ENCODE peak calls at places on chromosome 21, in four cellular contexts. One of them, this sample, is unnamed.

GRCh38 chr21:36087362-36088138 is 17.7 kb downstream of the CBR1 start:
- DNase-seq in tibial nerve: no peak
- DNase-seq in IMR-90: peak; percentile 23
- DNase-seq in adrenal gland: peak; percentile 46
- DNase-seq in this sample: no peak

GRCh38 chr21:16330340-16331319 is 600.8 kb downstream of the USP25 start:
- DNase-seq in tibial nerve: peak; percentile 88
- DNase-seq in IMR-90: peak; percentile 75
- DNase-seq in adrenal gland: peak; percentile 32
- DNase-seq in this sample: no peak

GRCh38 chr21:29078884-29079765 is 5.7 kb upstream of the CCT8 start:
- DNase-seq in tibial nerve: peak; percentile 40
- DNase-seq in IMR-90: no peak
- DNase-seq in adrenal gland: peak; percentile 58
- DNase-seq in this sample: no peak

GRCh38 chr21:45281411-45282282 is 6.0 kb downstream of the POFUT2 start:
- DNase-seq in tibial nerve: no peak
- DNase-seq in IMR-90: no peak
- DNase-seq in adrenal gland: peak; percentile 5
- DNase-seq in this sample: peak; percentile 71

GRCh38 chr21:28598214-28598613 is 394.5 kb downstream of the LTN1 start:
- DNase-seq in tibial nerve: no peak
- DNase-seq in IMR-90: no peak
- DNase-seq in adrenal gland: no peak
- DNase-seq in this sample: no peak

GRCh38 chr21:38768385-38769071 is 37.2 kb upstream of the ETS2 start:
- DNase-seq in tibial nerve: no peak
- DNase-seq in IMR-90: peak; percentile 100
- DNase-seq in adrenal gland: no peak
- DNase-seq in this sample: no peak

GRCh38 chr21:41170442-41170841 is 2.5 kb downstream of the BACE2 start:
- DNase-seq in tibial nerve: peak; percentile 18
- DNase-seq in IMR-90: peak; percentile 34
- DNase-seq in adrenal gland: no peak
- DNase-seq in this sample: no peak

GRCh38 chr21:31557421-31557955 is 102.0 kb upstream of the SOD1 start:
- DNase-seq in tibial nerve: no peak
- DNase-seq in IMR-90: no peak
- DNase-seq in adrenal gland: no peak
- DNase-seq in this sample: peak; percentile 76

GRCh38 chr21:45381036-45381787 is 23.8 kb upstream of the COL18A1 start:
- DNase-seq in tibial nerve: no peak
- DNase-seq in IMR-90: no peak
- DNase-seq in adrenal gland: no peak
- DNase-seq in this sample: peak; percentile 49

GRCh38 chr21:44485254-44485793 is 30.0 kb downstream of the LRRC3 start:
- DNase-seq in tibial nerve: peak; percentile 17
- DNase-seq in IMR-90: peak; percentile 8
- DNase-seq in adrenal gland: peak; percentile 24
- DNase-seq in this sample: peak; percentile 79

GRCh38 chr21:31354604-31355443 is 10.8 kb upstream of the TIAM1 start:
- DNase-seq in tibial nerve: no peak
- DNase-seq in IMR-90: peak; percentile 87
- DNase-seq in adrenal gland: peak; percentile 73
- DNase-seq in this sample: no peak

DNA sequence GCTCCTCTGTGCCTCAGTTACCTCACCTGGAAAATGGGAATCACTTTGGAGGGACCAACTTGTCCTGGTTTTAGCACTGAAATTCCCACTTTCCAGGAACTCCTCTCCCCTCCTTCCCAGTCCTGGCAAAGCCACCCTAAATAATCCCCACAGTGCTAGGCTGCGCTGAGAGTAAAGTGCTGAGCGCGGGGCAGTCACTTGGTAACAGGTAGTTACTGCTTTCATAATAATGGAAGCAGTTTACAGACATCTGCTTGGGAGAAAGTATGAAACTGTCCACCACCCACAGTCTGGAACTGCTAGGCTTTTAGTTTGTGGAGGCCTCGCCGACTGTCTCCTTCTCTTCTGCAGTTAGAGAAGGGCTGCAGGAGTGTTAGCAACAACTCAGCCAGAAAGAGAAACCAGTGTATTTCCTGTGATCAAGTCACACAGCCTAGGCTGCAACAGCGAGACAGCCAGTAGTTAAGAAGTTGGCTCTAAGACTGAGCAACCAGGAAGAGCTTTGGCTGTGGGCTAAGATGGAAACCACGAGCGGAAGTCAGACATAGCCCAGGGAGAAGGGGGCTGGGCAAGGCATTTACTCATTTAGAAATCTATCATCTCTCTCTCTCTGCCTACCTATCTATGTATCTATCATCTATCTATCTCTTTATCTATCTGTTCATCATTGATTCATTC is 30.8 kb upstream of the ABCG1 start:
- DNase-seq in tibial nerve: peak; percentile 43
- DNase-seq in IMR-90: no peak
- DNase-seq in adrenal gland: no peak
- DNase-seq in this sample: peak; percentile 87
- H3K4me3 ChIP-seq in tibial nerve: no peak overlapping the region
- H3K4me3 ChIP-seq in IMR-90: no peak overlapping the region
- H3K4me3 ChIP-seq in adrenal gland: no peak overlapping the region
- H3K4me3 ChIP-seq in this sample: no peak overlapping the region

GRCh38 chr21:37564924-37565529 is 198.5 kb downstream of the DYRK1A start:
- DNase-seq in tibial nerve: no peak
- DNase-seq in IMR-90: peak; percentile 15
- DNase-seq in adrenal gland: peak; percentile 67
- DNase-seq in this sample: no peak

GRCh38 chr21:37563641-37564340 is 197.2 kb downstream of the DYRK1A start:
- DNase-seq in tibial nerve: peak; percentile 81
- DNase-seq in IMR-90: peak; percentile 92
- DNase-seq in adrenal gland: peak; percentile 96
- DNase-seq in this sample: peak; percentile 99

GRCh38 chr21:37562920-37563640 is 196.5 kb downstream of the DYRK1A start:
- DNase-seq in tibial nerve: peak; percentile 21
- DNase-seq in IMR-90: no peak
- DNase-seq in adrenal gland: peak; percentile 53
- DNase-seq in this sample: peak; percentile 85

GRCh38 chr21:37565530-37566223 is 199.1 kb downstream of the DYRK1A start:
- DNase-seq in tibial nerve: no peak
- DNase-seq in IMR-90: peak; percentile 37
- DNase-seq in adrenal gland: no peak
- DNase-seq in this sample: no peak

GRCh38 chr21:37564341-37564923 is 197.9 kb downstream of the DYRK1A start:
- DNase-seq in tibial nerve: peak; percentile 55
- DNase-seq in IMR-90: peak; percentile 100
- DNase-seq in adrenal gland: peak; percentile 98
- DNase-seq in this sample: peak; percentile 89
- TF ChIP-seq POLR2A in tibial nerve: no peak
- TF ChIP-seq POLR2A in IMR-90: no peak
- TF ChIP-seq POLR2A in adrenal gland: peak; percentile 39
- TF ChIP-seq POLR2A in this sample: no peak

DNA sequence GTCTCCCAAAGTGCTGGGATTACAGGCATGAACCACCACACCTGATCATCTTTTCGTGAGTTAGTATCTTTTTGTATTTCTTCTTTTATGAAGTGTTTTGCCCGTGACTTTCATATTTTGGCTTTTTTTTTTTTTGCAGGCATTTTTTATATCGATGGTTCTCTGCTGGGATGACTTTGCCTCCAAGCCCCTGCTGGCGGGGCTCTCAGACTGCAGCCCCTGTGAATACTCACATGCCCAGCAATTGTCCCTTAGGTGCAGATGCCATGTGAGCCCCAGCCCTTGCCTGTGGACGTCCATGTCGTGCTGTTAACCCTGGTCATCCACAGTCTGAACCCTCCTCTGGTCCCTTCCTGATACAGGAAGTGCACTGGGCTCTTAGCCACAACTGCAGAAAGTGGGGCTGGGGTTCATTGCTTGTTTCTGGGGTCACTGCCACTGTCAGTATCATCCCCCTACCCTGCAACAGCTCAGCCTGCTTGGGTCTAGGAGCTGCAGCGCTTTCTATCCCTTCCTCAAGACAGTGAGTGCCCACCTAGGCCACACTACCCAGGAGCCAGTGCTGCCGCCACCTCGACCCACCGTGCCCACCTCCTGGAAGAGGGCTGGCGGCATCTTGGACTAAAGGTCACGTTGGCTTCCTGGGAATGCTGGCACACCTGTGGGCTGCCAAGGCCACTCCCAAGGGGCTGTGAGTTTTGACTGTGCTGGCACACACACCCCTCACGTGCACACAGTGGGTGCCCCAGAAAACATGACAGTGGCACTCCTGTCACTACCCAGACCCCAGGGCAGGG is 21.9 kb downstream of the CRYAA start:
- DNase-seq in tibial nerve: peak; percentile 2
- DNase-seq in IMR-90: no peak
- DNase-seq in adrenal gland: no peak
- DNase-seq in this sample: peak; percentile 41
- H3K4me3 ChIP-seq in tibial nerve: no peak overlapping the region
- H3K4me3 ChIP-seq in IMR-90: no peak overlapping the region
- H3K4me3 ChIP-seq in adrenal gland: no peak overlapping the region
- H3K4me3 ChIP-seq in this sample: no peak overlapping the region

GRCh38 chr21:21148009-21148408 is 149.8 kb downstream of the NCAM2 start:
- DNase-seq in tibial nerve: no peak
- DNase-seq in IMR-90: no peak
- DNase-seq in adrenal gland: no peak
- DNase-seq in this sample: no peak
- TF ChIP-seq POLR2A in tibial nerve: no peak
- TF ChIP-seq POLR2A in IMR-90: no peak
- TF ChIP-seq POLR2A in adrenal gland: no peak
- TF ChIP-seq POLR2A in this sample: no peak

GRCh38 chr21:26840912-26841311 is 4.3 kb downstream of the ADAMTS1 start:
- DNase-seq in tibial nerve: peak; percentile 34
- DNase-seq in IMR-90: peak; percentile 76
- DNase-seq in adrenal gland: no peak
- DNase-seq in this sample: no peak

GRCh38 chr21:26840206-26840605 is 5.0 kb downstream of the ADAMTS1 start:
- DNase-seq in tibial nerve: no peak
- DNase-seq in IMR-90: no peak
- DNase-seq in adrenal gland: no peak
- DNase-seq in this sample: peak; percentile 76

GRCh38 chr21:26843912-26844257 is 1.3 kb downstream of the ADAMTS1 start:
- DNase-seq in tibial nerve: no peak
- DNase-seq in IMR-90: peak; percentile 55
- DNase-seq in adrenal gland: no peak
- DNase-seq in this sample: no peak

GRCh38 chr21:26842976-26843911 is 2.0 kb downstream of the ADAMTS1 start:
- DNase-seq in tibial nerve: peak; percentile 94
- DNase-seq in IMR-90: peak; percentile 96
- DNase-seq in adrenal gland: peak; percentile 90
- DNase-seq in this sample: peak; percentile 80

GRCh38 chr21:26842300-26842699 is 2.9 kb downstream of the ADAMTS1 start:
- DNase-seq in tibial nerve: no peak
- DNase-seq in IMR-90: peak; percentile 64
- DNase-seq in adrenal gland: no peak
- DNase-seq in this sample: no peak
- H3K4me3 ChIP-seq in tibial nerve: peak overlapping the region; percentile 97
- H3K4me3 ChIP-seq in IMR-90: peak overlapping the region; percentile 97
- H3K4me3 ChIP-seq in adrenal gland: peak overlapping the region; percentile 8
- H3K4me3 ChIP-seq in this sample: peak overlapping the region; percentile 78

DNA sequence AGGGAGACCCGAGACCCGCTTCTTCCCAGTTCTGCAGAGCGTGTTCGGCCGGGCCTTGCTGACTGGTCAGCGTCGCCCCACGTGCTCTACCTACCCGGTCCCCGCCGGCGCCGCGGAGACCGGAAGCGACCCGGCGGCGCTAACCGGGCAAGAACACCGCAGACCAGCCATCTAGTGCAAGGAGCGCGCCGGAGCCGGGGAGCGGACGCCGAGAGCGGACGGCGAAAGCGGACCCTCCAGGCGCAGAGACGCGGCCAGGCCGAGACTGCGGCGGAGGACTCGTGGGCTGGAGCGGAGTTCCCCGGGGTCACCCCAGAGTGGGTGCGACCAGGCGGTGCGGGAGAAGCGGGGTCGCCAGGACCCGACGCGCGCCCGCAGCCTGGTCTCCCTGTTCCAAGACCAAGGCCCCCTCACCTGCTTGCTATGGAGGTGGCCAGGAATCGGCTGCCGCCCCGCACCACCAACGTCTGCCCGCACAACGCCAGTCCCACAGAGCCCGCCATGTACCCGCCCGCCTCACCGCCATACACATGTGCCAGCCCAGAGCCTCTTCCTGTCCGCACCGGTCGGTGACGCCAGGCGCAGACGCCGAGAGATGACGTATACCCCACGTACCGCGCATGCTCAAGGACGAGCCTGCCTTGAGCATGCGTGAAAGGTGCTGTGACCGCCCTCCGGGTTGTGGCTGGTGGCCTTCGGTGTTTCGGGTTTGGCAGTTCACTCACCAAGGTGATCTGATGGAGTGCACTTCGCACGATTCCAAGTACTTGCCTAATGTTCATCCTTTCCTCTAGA is at the start of gene WDR4:
- DNase-seq in tibial nerve: peak; percentile 96
- DNase-seq in IMR-90: peak; percentile 97
- DNase-seq in adrenal gland: peak; percentile 97
- DNase-seq in this sample: peak; percentile 99
- TF ChIP-seq POLR2A in tibial nerve: peak; percentile 35
- TF ChIP-seq POLR2A in IMR-90: peak; percentile 83
- TF ChIP-seq POLR2A in adrenal gland: peak; percentile 80
- TF ChIP-seq POLR2A in this sample: peak; percentile 73

GRCh38 chr21:23968008-23968407 is 1639.3 kb downstream of the MRPL39 start:
- DNase-seq in tibial nerve: no peak
- DNase-seq in IMR-90: no peak
- DNase-seq in adrenal gland: no peak
- DNase-seq in this sample: no peak

GRCh38 chr21:23963454-23963853 is 1643.8 kb downstream of the MRPL39 start:
- DNase-seq in tibial nerve: no peak
- DNase-seq in IMR-90: peak; percentile 17
- DNase-seq in adrenal gland: no peak
- DNase-seq in this sample: no peak

DNA sequence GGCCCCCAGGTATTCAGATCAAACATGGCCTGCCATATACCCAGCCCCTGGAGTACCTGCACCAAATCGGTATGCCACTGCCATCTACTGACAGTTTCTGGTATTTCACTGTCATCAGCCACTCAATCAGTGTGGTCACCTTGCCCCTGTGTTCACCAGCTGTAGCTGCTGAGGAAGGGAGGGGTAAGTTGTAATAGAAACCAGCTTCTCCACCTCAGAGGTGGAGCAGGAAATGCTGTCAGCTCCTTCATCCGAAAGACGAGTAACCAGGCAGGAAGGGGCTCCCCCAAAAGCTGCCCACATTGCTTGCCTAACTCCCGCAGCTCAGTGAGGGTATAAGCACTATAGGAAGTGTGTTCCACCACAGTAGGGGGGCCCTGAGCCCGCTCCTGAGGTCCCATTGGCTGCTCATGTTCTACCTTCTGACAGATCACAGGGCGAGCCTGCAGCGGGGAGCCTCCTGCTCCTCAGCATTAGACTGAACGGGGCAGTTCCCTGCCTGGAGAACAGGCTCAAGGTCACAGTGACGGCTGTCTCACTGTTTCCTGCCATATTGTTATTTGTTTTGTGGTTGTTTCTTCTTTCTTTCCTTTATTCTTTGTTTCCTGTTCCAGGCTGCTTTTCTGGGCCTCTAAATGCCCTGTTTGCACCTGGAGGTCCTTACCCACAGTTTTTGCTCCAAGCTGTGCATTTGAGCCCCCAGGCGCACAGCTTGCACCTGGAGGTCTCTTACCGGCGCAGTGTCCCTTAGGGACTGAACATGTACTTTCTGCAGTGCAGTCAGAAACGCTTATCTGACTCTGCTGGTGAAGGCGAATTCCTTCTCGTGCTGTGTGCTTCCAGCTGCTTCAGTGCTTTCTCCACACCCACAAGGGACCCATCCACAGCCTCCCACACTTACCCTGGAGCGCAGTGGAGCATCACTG is 1638.3 kb downstream of the MRPL39 start:
- DNase-seq in tibial nerve: peak; percentile 61
- DNase-seq in IMR-90: peak; percentile 26
- DNase-seq in adrenal gland: peak; percentile 33
- DNase-seq in this sample: peak; percentile 88
- H3K4me3 ChIP-seq in tibial nerve: no peak overlapping the region
- H3K4me3 ChIP-seq in IMR-90: no peak overlapping the region
- H3K4me3 ChIP-seq in adrenal gland: no peak overlapping the region
- H3K4me3 ChIP-seq in this sample: peak overlapping the region; percentile 19

This sample was measured in spleen.